ENCODE peak calls at places on chromosomes 3 and 15, in seven cellular contexts. One of them, this sample, is unnamed.

GRCh38 chr3:40691598-40691905 is 166.8 kb downstream of the ZNF621 start:
- DNase-seq in neural progenitor cell: no peak
- DNase-seq in body of pancreas: no peak
- DNase-seq in aorta: no peak
- DNase-seq in Peyer's patch: no peak
- DNase-seq in neuronal stem cell: no peak
- DNase-seq in CD8-positive, alpha-beta memory T cell: no peak
- DNase-seq in this sample: no peak

GRCh38 chr3:188926141-188926540 is 245.6 kb upstream of the TPRG1 start:
- DNase-seq in Peyer's patch: no peak
- DNase-seq in body of pancreas: no peak
- DNase-seq in aorta: no peak
- DNase-seq in neural progenitor cell: no peak
- DNase-seq in neuronal stem cell: no peak
- DNase-seq in CD8-positive, alpha-beta memory T cell: no peak
- DNase-seq in this sample: no peak

GRCh38 chr15:76285241-76285825 is 25.9 kb downstream of the ETFA start:
- DNase-seq in neural progenitor cell: no peak
- DNase-seq in Peyer's patch: no peak
- DNase-seq in CD8-positive, alpha-beta memory T cell: no peak
- DNase-seq in body of pancreas: no peak
- DNase-seq in aorta: no peak
- DNase-seq in neuronal stem cell: no peak
- DNase-seq in this sample: no peak

GRCh38 chr3:64977308-64978100 is 289.7 kb upstream of the ADAMTS9 start:
- DNase-seq in neural progenitor cell: no peak
- DNase-seq in neuronal stem cell: no peak
- DNase-seq in aorta: no peak
- DNase-seq in body of pancreas: no peak
- DNase-seq in Peyer's patch: no peak
- DNase-seq in CD8-positive, alpha-beta memory T cell: no peak
- DNase-seq in this sample: no peak

GRCh38 chr15:35674873-35675781 is 129.2 kb upstream of the DPH6 start:
- DNase-seq in CD8-positive, alpha-beta memory T cell: no peak
- DNase-seq in neuronal stem cell: no peak
- DNase-seq in Peyer's patch: no peak
- DNase-seq in aorta: no peak
- DNase-seq in neural progenitor cell: no peak
- DNase-seq in body of pancreas: no peak
- DNase-seq in this sample: no peak

GRCh38 chr3:23738946-23739345 is 66.8 kb upstream of the UBE2E1 start:
- DNase-seq in CD8-positive, alpha-beta memory T cell: no peak
- DNase-seq in neural progenitor cell: no peak
- DNase-seq in aorta: no peak
- DNase-seq in Peyer's patch: no peak
- DNase-seq in neuronal stem cell: no peak
- DNase-seq in body of pancreas: no peak
- DNase-seq in this sample: no peak

GRCh38 chr3:106825962-106826605 is 551.2 kb upstream of the CCDC54 start:
- DNase-seq in neural progenitor cell: peak; percentile 13
- DNase-seq in aorta: no peak
- DNase-seq in body of pancreas: no peak
- DNase-seq in CD8-positive, alpha-beta memory T cell: no peak
- DNase-seq in Peyer's patch: no peak
- DNase-seq in neuronal stem cell: no peak
- DNase-seq in this sample: no peak

GRCh38 chr3:143124683-143125520 is 5.3 kb downstream of the CHST2 start:
- DNase-seq in Peyer's patch: no peak
- DNase-seq in neuronal stem cell: no peak
- DNase-seq in body of pancreas: no peak
- DNase-seq in CD8-positive, alpha-beta memory T cell: no peak
- DNase-seq in neural progenitor cell: peak; percentile 10
- DNase-seq in aorta: no peak
- DNase-seq in this sample: no peak

GRCh38 chr3:15722877-15723623 is 74.7 kb downstream of the ANKRD28 start:
- DNase-seq in Peyer's patch: no peak
- DNase-seq in neural progenitor cell: no peak
- DNase-seq in body of pancreas: no peak
- DNase-seq in CD8-positive, alpha-beta memory T cell: no peak
- DNase-seq in aorta: no peak
- DNase-seq in neuronal stem cell: no peak
- DNase-seq in this sample: no peak

GRCh38 chr3:134334231-134334900 is 39.9 kb downstream of the AMOTL2 start:
- DNase-seq in aorta: peak; percentile 85
- DNase-seq in Peyer's patch: peak; percentile 21
- DNase-seq in neural progenitor cell: no peak
- DNase-seq in CD8-positive, alpha-beta memory T cell: no peak
- DNase-seq in neuronal stem cell: no peak
- DNase-seq in body of pancreas: peak; percentile 6
- DNase-seq in this sample: no peak

GRCh38 chr3:129439381-129439816 is 349 bp downstream of the MBD4 start:
- DNase-seq in neuronal stem cell: no peak
- DNase-seq in Peyer's patch: peak; percentile 86
- DNase-seq in aorta: no peak
- DNase-seq in neural progenitor cell: peak; percentile 63
- DNase-seq in body of pancreas: no peak
- DNase-seq in CD8-positive, alpha-beta memory T cell: peak; percentile 29
- DNase-seq in this sample: peak; percentile 49

GRCh38 chr3:133246773-133247172 is 153.1 kb upstream of the BFSP2 start:
- DNase-seq in aorta: no peak
- DNase-seq in CD8-positive, alpha-beta memory T cell: no peak
- DNase-seq in body of pancreas: no peak
- DNase-seq in neuronal stem cell: no peak
- DNase-seq in Peyer's patch: no peak
- DNase-seq in neural progenitor cell: no peak
- DNase-seq in this sample: no peak

GRCh38 chr3:138946554-138947302 is at the start of the genes FOXL2 and FOXL2NB:
- DNase-seq in aorta: peak; percentile 83
- DNase-seq in body of pancreas: no peak
- DNase-seq in neuronal stem cell: peak; percentile 57
- DNase-seq in Peyer's patch: no peak
- DNase-seq in CD8-positive, alpha-beta memory T cell: no peak
- DNase-seq in neural progenitor cell: peak; percentile 75
- DNase-seq in this sample: no peak

GRCh38 chr15:92808611-92809063 is 91.5 kb upstream of the CHD2 start:
- DNase-seq in neuronal stem cell: no peak
- DNase-seq in body of pancreas: no peak
- DNase-seq in neural progenitor cell: no peak
- DNase-seq in aorta: peak; percentile 83
- DNase-seq in Peyer's patch: no peak
- DNase-seq in CD8-positive, alpha-beta memory T cell: no peak
- DNase-seq in this sample: peak; percentile 61

DNA sequence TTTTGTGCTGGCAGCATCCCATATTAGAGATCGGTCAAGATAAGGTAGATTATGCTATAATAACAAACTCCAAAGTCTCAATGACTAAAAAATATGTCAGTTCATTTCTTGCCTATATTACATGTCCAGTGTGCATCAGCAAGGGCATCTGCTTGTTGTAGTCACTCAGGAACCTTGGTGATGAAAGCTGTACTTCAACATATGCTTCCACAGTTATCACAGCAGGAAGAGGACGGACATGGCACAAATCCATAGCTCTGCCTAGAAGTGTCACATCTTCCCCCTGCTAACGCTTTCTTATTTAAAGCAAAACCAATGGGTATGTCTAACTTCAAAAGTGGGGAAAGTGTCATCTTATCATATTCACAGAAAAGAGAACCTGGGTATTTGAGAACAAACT is 20.0 kb upstream of the PIAS1 start:
- DNase-seq in body of pancreas: no peak
- DNase-seq in CD8-positive, alpha-beta memory T cell: no peak
- DNase-seq in aorta: no peak
- DNase-seq in neuronal stem cell: no peak
- DNase-seq in neural progenitor cell: no peak
- DNase-seq in Peyer's patch: no peak
- DNase-seq in this sample: no peak
- H3K9me3 ChIP-seq in body of pancreas: no peaks in the 10 kb centered on the region
- H3K9me3 ChIP-seq in CD8-positive, alpha-beta memory T cell: no peaks in the 10 kb centered on the region
- H3K9me3 ChIP-seq in aorta: no peaks in the 10 kb centered on the region
- H3K9me3 ChIP-seq in neuronal stem cell: peaks cover 2% of the 10 kb centered on the region
- H3K9me3 ChIP-seq in neural progenitor cell: no peaks in the 10 kb centered on the region
- H3K9me3 ChIP-seq in Peyer's patch: no peaks in the 10 kb centered on the region
- H3K9me3 ChIP-seq in this sample: no peaks in the 10 kb centered on the region

GRCh38 chr15:42890161-42890913 is 30.2 kb downstream of the TTBK2 start:
- DNase-seq in aorta: no peak
- DNase-seq in neural progenitor cell: no peak
- DNase-seq in body of pancreas: no peak
- DNase-seq in Peyer's patch: no peak
- DNase-seq in CD8-positive, alpha-beta memory T cell: no peak
- DNase-seq in neuronal stem cell: no peak
- DNase-seq in this sample: no peak

GRCh38 chr15:42891569-42891968 is 29.0 kb downstream of the TTBK2 start:
- DNase-seq in neural progenitor cell: no peak
- DNase-seq in Peyer's patch: no peak
- DNase-seq in body of pancreas: no peak
- DNase-seq in neuronal stem cell: no peak
- DNase-seq in aorta: no peak
- DNase-seq in CD8-positive, alpha-beta memory T cell: no peak
- DNase-seq in this sample: no peak
- H3K9me3 ChIP-seq in neural progenitor cell: no peaks in the 10 kb centered on the region
- H3K9me3 ChIP-seq in Peyer's patch: no peaks in the 10 kb centered on the region
- H3K9me3 ChIP-seq in body of pancreas: no peaks in the 10 kb centered on the region
- H3K9me3 ChIP-seq in neuronal stem cell: peaks cover 10% of the 10 kb centered on the region
- H3K9me3 ChIP-seq in aorta: peaks cover 1% of the 10 kb centered on the region
- H3K9me3 ChIP-seq in CD8-positive, alpha-beta memory T cell: no peaks in the 10 kb centered on the region
- H3K9me3 ChIP-seq in this sample: no peaks in the 10 kb centered on the region

GRCh38 chr15:26223720-26224119 is 360.6 kb upstream of the ATP10A start:
- DNase-seq in neuronal stem cell: no peak
- DNase-seq in Peyer's patch: no peak
- DNase-seq in body of pancreas: no peak
- DNase-seq in CD8-positive, alpha-beta memory T cell: no peak
- DNase-seq in aorta: no peak
- DNase-seq in neural progenitor cell: no peak
- DNase-seq in this sample: no peak
- H3K9me3 ChIP-seq in neuronal stem cell: no peaks in the 10 kb centered on the region
- H3K9me3 ChIP-seq in Peyer's patch: peaks cover 11% of the 10 kb centered on the region
- H3K9me3 ChIP-seq in body of pancreas: no peaks in the 10 kb centered on the region
- H3K9me3 ChIP-seq in CD8-positive, alpha-beta memory T cell: no peaks in the 10 kb centered on the region
- H3K9me3 ChIP-seq in aorta: peaks cover 2% of the 10 kb centered on the region
- H3K9me3 ChIP-seq in neural progenitor cell: no peaks in the 10 kb centered on the region
- H3K9me3 ChIP-seq in this sample: peaks cover 3% of the 10 kb centered on the region

DNA sequence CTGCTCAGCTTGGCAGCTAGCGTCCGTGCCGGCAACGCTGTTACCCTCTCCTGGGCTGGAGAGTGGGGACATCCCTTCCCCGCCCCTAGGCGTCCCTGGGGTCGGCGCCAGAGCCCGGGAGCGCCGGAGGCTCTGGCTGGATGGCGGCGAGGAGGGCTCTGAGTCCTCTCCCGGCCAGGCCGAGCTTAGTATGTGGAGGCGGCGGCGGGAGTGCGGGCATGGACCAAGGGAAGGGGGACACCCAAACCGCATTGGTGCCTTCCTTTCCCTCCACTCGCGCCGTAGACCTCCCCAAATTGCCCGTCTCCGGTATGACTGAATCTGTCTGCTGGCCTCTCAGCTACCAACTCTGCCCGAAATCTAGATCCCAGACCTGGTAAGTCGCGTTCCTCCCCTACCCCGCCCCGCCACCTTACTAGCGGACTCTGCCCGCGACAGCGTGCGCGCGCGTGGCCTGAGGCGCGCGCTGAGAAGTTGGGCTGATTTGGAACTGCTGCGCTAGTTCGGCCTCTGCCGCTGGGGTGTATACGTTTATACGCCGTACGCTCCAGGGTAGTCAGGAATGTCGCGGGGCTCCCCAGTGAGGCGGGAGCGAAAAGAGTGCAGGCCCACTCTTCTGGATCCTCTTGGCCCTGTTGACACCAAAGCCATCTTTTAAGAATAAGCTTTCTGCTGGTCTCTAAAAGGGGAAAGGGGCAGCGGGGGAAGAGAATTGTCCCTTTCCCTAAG is 12.2 kb downstream of the ZIC1 start:
- DNase-seq in neural progenitor cell: peak; percentile 82
- DNase-seq in Peyer's patch: no peak
- DNase-seq in aorta: no peak
- DNase-seq in body of pancreas: no peak
- DNase-seq in neuronal stem cell: peak; percentile 55
- DNase-seq in CD8-positive, alpha-beta memory T cell: no peak
- DNase-seq in this sample: no peak
- H3K9me3 ChIP-seq in neural progenitor cell: no peaks in the 10 kb centered on the region
- H3K9me3 ChIP-seq in Peyer's patch: no peaks in the 10 kb centered on the region
- H3K9me3 ChIP-seq in aorta: no peaks in the 10 kb centered on the region
- H3K9me3 ChIP-seq in body of pancreas: no peaks in the 10 kb centered on the region
- H3K9me3 ChIP-seq in neuronal stem cell: peaks cover 20% of the 10 kb centered on the region
- H3K9me3 ChIP-seq in CD8-positive, alpha-beta memory T cell: no peaks in the 10 kb centered on the region
- H3K9me3 ChIP-seq in this sample: no peaks in the 10 kb centered on the region

DNA sequence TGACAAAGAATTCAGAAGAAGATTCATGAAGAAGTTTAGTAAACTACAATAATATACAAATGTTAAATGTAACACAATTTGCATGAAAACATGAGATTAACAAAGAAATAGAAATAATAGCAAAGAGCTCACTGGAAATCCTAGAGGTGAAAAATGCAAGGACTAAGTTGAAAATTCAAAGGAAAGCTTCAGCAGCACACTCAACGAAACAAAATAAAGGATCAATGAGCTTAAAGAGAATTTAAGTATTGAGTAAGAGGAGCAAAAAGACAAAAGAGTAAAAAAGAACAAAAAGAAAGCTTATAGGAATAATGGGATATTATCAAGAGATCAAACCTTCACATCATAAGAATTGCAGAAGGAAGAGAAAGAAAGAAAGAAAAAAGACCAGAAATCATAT is 583.8 kb upstream of the NECTIN3 start:
- DNase-seq in Peyer's patch: no peak
- DNase-seq in neural progenitor cell: no peak
- DNase-seq in body of pancreas: no peak
- DNase-seq in aorta: no peak
- DNase-seq in CD8-positive, alpha-beta memory T cell: no peak
- DNase-seq in neuronal stem cell: no peak
- DNase-seq in this sample: no peak
- H3K9me3 ChIP-seq in Peyer's patch: no peaks in the 10 kb centered on the region
- H3K9me3 ChIP-seq in neural progenitor cell: peaks cover 7% of the 10 kb centered on the region
- H3K9me3 ChIP-seq in body of pancreas: no peaks in the 10 kb centered on the region
- H3K9me3 ChIP-seq in aorta: peaks cover 4% of the 10 kb centered on the region
- H3K9me3 ChIP-seq in CD8-positive, alpha-beta memory T cell: no peaks in the 10 kb centered on the region
- H3K9me3 ChIP-seq in neuronal stem cell: peaks cover 12% of the 10 kb centered on the region
- H3K9me3 ChIP-seq in this sample: no peaks in the 10 kb centered on the region